ENCODE peak calls at places on chromosomes 2 and 18, in four cellular contexts. One of them, this sample, is unnamed.
A peak's percentile ranks its signal among the peaks of the same experiment; 100 is the strongest.

GRCh38 chr2:241068942-241069810 is 32.9 kb downstream of the MTERF4 start:
- DNase-seq in skeletal muscle cell: no peak
- DNase-seq in heart right ventricle: no peak
- DNase-seq in colonic mucosa: no peak
- DNase-seq in this sample: no peak

GRCh38 chr18:10927290-10927979 is 221.9 kb downstream of the PIEZO2 start:
- DNase-seq in skeletal muscle cell: peak; percentile 41
- DNase-seq in heart right ventricle: no peak
- DNase-seq in colonic mucosa: no peak
- DNase-seq in this sample: peak; percentile 22

GRCh38 chr2:35495182-35495581 is 860.4 kb upstream of the CRIM1 start:
- DNase-seq in skeletal muscle cell: no peak
- DNase-seq in heart right ventricle: no peak
- DNase-seq in colonic mucosa: no peak
- DNase-seq in this sample: no peak

GRCh38 chr2:240255811-240256703 is 115.6 kb upstream of the OTOS start:
- DNase-seq in skeletal muscle cell: no peak
- DNase-seq in heart right ventricle: no peak
- DNase-seq in colonic mucosa: no peak
- DNase-seq in this sample: no peak

GRCh38 chr2:219406861-219407230 is 11.3 kb upstream of the DES start:
- DNase-seq in skeletal muscle cell: peak; percentile 81
- DNase-seq in heart right ventricle: peak; percentile 82
- DNase-seq in colonic mucosa: no peak
- DNase-seq in this sample: peak; percentile 86

GRCh38 chr18:64127172-64127571 is 21.7 kb downstream of the LINC00305 start:
- DNase-seq in skeletal muscle cell: no peak
- DNase-seq in heart right ventricle: no peak
- DNase-seq in colonic mucosa: no peak
- DNase-seq in this sample: no peak

GRCh38 chr2:101517753-101518152 is 42.8 kb upstream of the RFX8 start:
- DNase-seq in skeletal muscle cell: peak; percentile 42
- DNase-seq in heart right ventricle: no peak
- DNase-seq in colonic mucosa: no peak
- DNase-seq in this sample: peak; percentile 46

GRCh38 chr18:57533399-57533884 is 53.1 kb downstream of the FECH start:
- DNase-seq in skeletal muscle cell: no peak
- DNase-seq in heart right ventricle: no peak
- DNase-seq in colonic mucosa: no peak
- DNase-seq in this sample: no peak

GRCh38 chr2:172373076-172373475 is 54.3 kb upstream of the ITGA6 start:
- DNase-seq in skeletal muscle cell: no peak
- DNase-seq in heart right ventricle: no peak
- DNase-seq in colonic mucosa: no peak
- DNase-seq in this sample: no peak

GRCh38 chr2:172375247-172375646 is 52.1 kb upstream of the ITGA6 start:
- DNase-seq in skeletal muscle cell: no peak
- DNase-seq in heart right ventricle: no peak
- DNase-seq in colonic mucosa: no peak
- DNase-seq in this sample: no peak

GRCh38 chr2:172373761-172374160 is 53.6 kb upstream of the ITGA6 start:
- DNase-seq in skeletal muscle cell: no peak
- DNase-seq in heart right ventricle: no peak
- DNase-seq in colonic mucosa: no peak
- DNase-seq in this sample: no peak

GRCh38 chr2:172376505-172377125 is 50.8 kb upstream of the ITGA6 start:
- DNase-seq in skeletal muscle cell: no peak
- DNase-seq in heart right ventricle: no peak
- DNase-seq in colonic mucosa: no peak
- DNase-seq in this sample: no peak

GRCh38 chr2:172374318-172375240 is 52.8 kb upstream of the ITGA6 start:
- DNase-seq in skeletal muscle cell: no peak
- DNase-seq in heart right ventricle: no peak
- DNase-seq in colonic mucosa: no peak
- DNase-seq in this sample: no peak
- H3K4me3 ChIP-seq in skeletal muscle cell: no peak overlapping the region
- H3K4me3 ChIP-seq in heart right ventricle: no peak overlapping the region
- H3K4me3 ChIP-seq in colonic mucosa: no peak overlapping the region
- H3K4me3 ChIP-seq in this sample: no peak overlapping the region

GRCh38 chr2:16625759-16626158 is 39.9 kb downstream of the CYRIA start:
- DNase-seq in skeletal muscle cell: no peak
- DNase-seq in heart right ventricle: no peak
- DNase-seq in colonic mucosa: no peak
- DNase-seq in this sample: no peak

GRCh38 chr2:16626497-16626896 is 39.1 kb downstream of the CYRIA start:
- DNase-seq in skeletal muscle cell: peak; percentile 32
- DNase-seq in heart right ventricle: no peak
- DNase-seq in colonic mucosa: no peak
- DNase-seq in this sample: no peak

GRCh38 chr2:16624419-16624745 is 41.3 kb downstream of the CYRIA start:
- DNase-seq in skeletal muscle cell: no peak
- DNase-seq in heart right ventricle: no peak
- DNase-seq in colonic mucosa: no peak
- DNase-seq in this sample: no peak

GRCh38 chr2:16623564-16624418 is 41.8 kb downstream of the CYRIA start:
- DNase-seq in skeletal muscle cell: no peak
- DNase-seq in heart right ventricle: no peak
- DNase-seq in colonic mucosa: no peak
- DNase-seq in this sample: no peak

DNA sequence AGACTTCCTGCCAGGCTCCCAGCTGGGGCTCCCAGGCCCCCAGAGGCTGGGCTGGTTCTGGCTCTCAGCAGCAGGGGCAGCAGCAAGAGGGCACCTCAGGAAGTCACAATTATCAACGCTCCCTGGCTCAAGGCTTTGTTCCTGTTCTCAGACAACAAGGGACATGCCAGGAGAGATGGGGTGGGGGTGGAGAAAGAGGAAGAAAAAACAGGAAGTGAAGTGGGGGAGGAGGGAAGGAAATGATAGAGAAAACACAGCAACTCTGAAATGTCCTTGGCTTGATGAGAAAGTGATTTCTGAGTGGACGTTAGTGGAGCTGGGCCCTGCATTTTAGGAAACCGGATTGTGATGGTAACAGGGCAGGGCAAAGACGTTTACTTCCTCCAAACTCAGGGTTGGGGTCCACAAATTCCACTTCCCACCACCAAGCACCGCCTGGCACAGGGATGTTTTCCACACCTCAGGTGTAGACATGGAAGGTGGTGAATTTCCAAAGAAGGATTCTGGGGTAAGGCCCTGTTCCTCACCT is 40.4 kb downstream of the CYRIA start:
- DNase-seq in skeletal muscle cell: no peak
- DNase-seq in heart right ventricle: peak; percentile 43
- DNase-seq in colonic mucosa: no peak
- DNase-seq in this sample: no peak
- H3K4me3 ChIP-seq in skeletal muscle cell: no peak overlapping the region
- H3K4me3 ChIP-seq in heart right ventricle: no peak overlapping the region
- H3K4me3 ChIP-seq in colonic mucosa: no peak overlapping the region
- H3K4me3 ChIP-seq in this sample: no peak overlapping the region

DNA sequence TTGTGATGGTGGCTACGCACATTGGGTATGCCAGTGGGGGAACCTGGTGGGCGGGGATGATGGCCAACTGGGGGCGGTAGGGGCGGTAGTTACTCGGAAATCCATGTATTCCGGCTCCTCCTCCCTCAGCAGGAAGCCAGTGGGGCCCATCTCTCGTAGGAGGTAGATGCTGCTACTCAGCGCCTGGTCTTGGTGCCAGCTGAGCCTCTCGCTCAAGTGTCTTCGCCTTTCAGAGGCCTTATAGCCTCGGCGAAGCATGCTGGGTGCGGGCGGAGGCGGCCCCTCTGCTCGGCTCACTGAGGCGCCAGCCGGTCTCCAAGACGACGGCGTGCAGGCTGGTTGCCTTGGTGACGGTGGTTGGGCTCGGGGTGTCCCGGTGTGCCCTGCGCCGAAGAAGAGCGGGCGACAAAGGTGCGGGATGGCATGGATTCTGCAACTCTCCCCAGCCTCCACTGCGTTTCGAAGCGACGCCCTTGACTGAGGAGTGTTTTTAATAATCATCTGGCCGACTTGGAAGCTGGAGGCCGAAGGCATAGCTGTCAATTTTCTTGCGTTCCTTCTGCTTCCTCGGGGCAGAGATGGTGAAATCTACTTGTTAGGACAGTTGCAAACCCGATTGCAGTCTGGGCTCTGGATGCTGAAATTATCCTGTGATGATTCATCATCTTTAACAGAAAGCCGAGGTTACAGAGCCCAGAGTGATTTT is at the start of gene ZSWIM2:
- DNase-seq in skeletal muscle cell: peak; percentile 90
- DNase-seq in heart right ventricle: peak; percentile 24
- DNase-seq in colonic mucosa: peak; percentile 20
- DNase-seq in this sample: peak; percentile 76
- H3K4me3 ChIP-seq in skeletal muscle cell: peak within 1 kb of the TSS; percentile 57
- H3K4me3 ChIP-seq in heart right ventricle: no peak within 1 kb of the TSS
- H3K4me3 ChIP-seq in colonic mucosa: peak within 1 kb of the TSS; percentile 9
- H3K4me3 ChIP-seq in this sample: peak within 1 kb of the TSS; percentile 67

GRCh38 chr2:226031962-226032441 is 632.5 kb downstream of the NYAP2 start:
- DNase-seq in skeletal muscle cell: no peak
- DNase-seq in heart right ventricle: no peak
- DNase-seq in colonic mucosa: no peak
- DNase-seq in this sample: no peak
- H3K4me3 ChIP-seq in skeletal muscle cell: peak overlapping the region; percentile 43
- H3K4me3 ChIP-seq in heart right ventricle: no peak overlapping the region
- H3K4me3 ChIP-seq in colonic mucosa: no peak overlapping the region
- H3K4me3 ChIP-seq in this sample: peak overlapping the region; percentile 42

GRCh38 chr2:11482473-11483031 is 16.6 kb upstream of the E2F6 start:
- DNase-seq in skeletal muscle cell: no peak
- DNase-seq in heart right ventricle: no peak
- DNase-seq in colonic mucosa: no peak
- DNase-seq in this sample: no peak
- H3K4me3 ChIP-seq in skeletal muscle cell: peak overlapping the region; percentile 47
- H3K4me3 ChIP-seq in heart right ventricle: peak overlapping the region; percentile 50
- H3K4me3 ChIP-seq in colonic mucosa: peak overlapping the region; percentile 15
- H3K4me3 ChIP-seq in this sample: no peak overlapping the region

DNA sequence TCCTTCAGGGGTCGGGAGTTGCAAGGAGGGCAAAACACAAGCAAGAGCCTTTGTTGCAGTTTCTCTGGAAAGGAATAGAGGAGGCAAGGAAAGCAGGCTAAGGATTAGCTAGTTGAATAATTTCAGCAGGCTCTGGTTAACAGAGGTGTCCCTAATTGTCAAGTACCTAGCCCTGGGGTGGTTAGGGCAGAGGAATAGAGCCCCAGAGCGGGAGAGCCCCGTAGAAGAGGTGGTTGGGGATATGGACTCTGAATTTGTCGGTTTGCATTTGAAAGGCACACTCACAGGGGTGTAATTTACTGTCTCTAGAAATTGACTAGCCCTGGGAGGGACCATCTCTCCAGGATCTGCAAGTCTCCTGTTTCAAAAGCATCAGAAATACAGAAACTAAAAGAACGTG is 1030.2 kb downstream of the TMEM182 start:
- DNase-seq in skeletal muscle cell: no peak
- DNase-seq in heart right ventricle: no peak
- DNase-seq in colonic mucosa: no peak
- DNase-seq in this sample: no peak
- H3K4me3 ChIP-seq in skeletal muscle cell: no peak overlapping the region
- H3K4me3 ChIP-seq in heart right ventricle: no peak overlapping the region
- H3K4me3 ChIP-seq in colonic mucosa: no peak overlapping the region
- H3K4me3 ChIP-seq in this sample: no peak overlapping the region

GRCh38 chr18:77423468-77423867 is 173.8 kb downstream of the GALR1 start:
- DNase-seq in skeletal muscle cell: no peak
- DNase-seq in heart right ventricle: no peak
- DNase-seq in colonic mucosa: no peak
- DNase-seq in this sample: no peak
- H3K4me3 ChIP-seq in skeletal muscle cell: no peak overlapping the region
- H3K4me3 ChIP-seq in heart right ventricle: no peak overlapping the region
- H3K4me3 ChIP-seq in colonic mucosa: no peak overlapping the region
- H3K4me3 ChIP-seq in this sample: no peak overlapping the region

DNA sequence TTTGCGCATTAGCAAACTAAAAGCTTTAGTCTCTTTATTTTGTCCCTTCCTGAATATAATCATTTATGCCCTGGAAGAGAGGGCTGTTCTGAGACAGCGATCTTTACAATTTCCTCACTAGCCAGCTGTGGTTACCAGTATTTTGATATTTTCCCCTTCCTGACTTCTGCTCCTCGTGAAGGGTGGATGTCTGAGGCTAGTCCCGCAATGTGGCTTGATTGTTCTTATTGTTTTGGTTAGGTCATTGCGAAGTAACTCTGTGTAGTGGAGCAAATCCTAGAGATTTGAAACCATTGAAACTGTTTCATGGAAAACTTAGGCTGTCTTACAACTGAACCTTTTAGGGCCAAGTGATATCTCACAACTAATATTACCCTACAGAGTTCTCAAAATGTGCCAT is 2.4 kb downstream of the MRPL33 start:
- DNase-seq in skeletal muscle cell: no peak
- DNase-seq in heart right ventricle: no peak
- DNase-seq in colonic mucosa: no peak
- DNase-seq in this sample: no peak
- H3K4me3 ChIP-seq in skeletal muscle cell: no peak overlapping the region
- H3K4me3 ChIP-seq in heart right ventricle: peak overlapping the region; percentile 2
- H3K4me3 ChIP-seq in colonic mucosa: no peak overlapping the region
- H3K4me3 ChIP-seq in this sample: no peak overlapping the region

GRCh38 chr2:28898048-28898447 is 3.6 kb downstream of the WDR43 start:
- DNase-seq in skeletal muscle cell: no peak
- DNase-seq in heart right ventricle: no peak
- DNase-seq in colonic mucosa: no peak
- DNase-seq in this sample: no peak
- H3K4me3 ChIP-seq in skeletal muscle cell: no peak overlapping the region
- H3K4me3 ChIP-seq in heart right ventricle: no peak overlapping the region
- H3K4me3 ChIP-seq in colonic mucosa: no peak overlapping the region
- H3K4me3 ChIP-seq in this sample: no peak overlapping the region

GRCh38 chr2:235552671-235553070 is 58.8 kb downstream of the AGAP1 start:
- DNase-seq in skeletal muscle cell: no peak
- DNase-seq in heart right ventricle: no peak
- DNase-seq in colonic mucosa: no peak
- DNase-seq in this sample: no peak
- H3K4me3 ChIP-seq in skeletal muscle cell: no peak overlapping the region
- H3K4me3 ChIP-seq in heart right ventricle: no peak overlapping the region
- H3K4me3 ChIP-seq in colonic mucosa: no peak overlapping the region
- H3K4me3 ChIP-seq in this sample: no peak overlapping the region

This sample was measured in BJ.